ENCODE peak calls at places on chromosomes 2 and 18, in nine cellular contexts. I is left ventricle myocardium inferior, O is IMR-90, E is right cardiac atrium, D is neuronal stem cell, N is body of pancreas, P is Panc1, V is A549, K is OCI-LY7. R is an unnamed sample. For H3K9me3, the result is how much of the 10 kb centered on the place peaks cover.

GRCh38 chr2:164763431-164763830 is 78.2 kb downstream of the COBLL1 start:
- DNase-seq in I (no peak), O (no peak), E (no peak), D (no peak), N (no peak), P (no peak), V (no peak), K (no peak), R (no peak)

GRCh38 chr18:73842795-73843394 is 304.7 kb downstream of the FBXO15 start:
- DNase-seq in I (no peak), O (peak), E (peak), D (peak), N (peak), P (peak), V (peak), K (peak), R (no peak)

GRCh38 chr2:102000813-102001766 is 9.3 kb downstream of the IL1R2 start:
- DNase-seq in I (no peak), O (no peak), E (no peak), D (no peak), N (no peak), P (no peak), V (no peak), K (no peak), R (no peak)

GRCh38 chr18:379665-380356 is 112.0 kb upstream of the THOC1 start:
- DNase-seq in I (peak), O (peak), E (peak), D (no peak), N (no peak), P (no peak), V (no peak), K (no peak), R (peak)

GRCh38 chr2:170819941-170820646 is 3.4 kb downstream of the GAD1 start:
- DNase-seq in I (no peak), O (no peak), E (no peak), D (peak), N (no peak), P (no peak), V (no peak), K (no peak), R (no peak)

GRCh38 chr2:219521066-219521880 is 7.0 kb downstream of the ASIC4 start:
- DNase-seq in I (no peak), O (peak), E (peak), D (no peak), N (peak), P (no peak), V (peak), K (no peak), R (no peak)

GRCh38 chr2:231905026-231905425 is 21.2 kb downstream of the NPPC start:
- DNase-seq in I (peak), O (no peak), E (no peak), D (no peak), N (no peak), P (no peak), V (no peak), K (no peak), R (peak)

GRCh38 chr2:66582364-66582974 is 147.5 kb downstream of the MEIS1 start:
- DNase-seq in I (no peak), O (peak), E (no peak), D (no peak), N (peak), P (no peak), V (no peak), K (no peak), R (no peak)

GRCh38 chr2:128492966-128493811 is 174.5 kb upstream of the HS6ST1 start:
- DNase-seq in I (no peak), O (no peak), E (no peak), D (no peak), N (no peak), P (no peak), V (no peak), K (no peak), R (no peak)

GRCh38 chr2:85949280-85949679 is 60.5 kb upstream of the ST3GAL5 start:
- DNase-seq in I (no peak), O (no peak), E (no peak), D (no peak), N (peak), P (no peak), V (no peak), K (no peak), R (no peak)

GRCh38 chr2:169716229-169716886 is 17.3 kb upstream of the KLHL23 start:
- DNase-seq in I (no peak), O (peak), E (no peak), D (no peak), N (peak), P (no peak), V (no peak), K (no peak), R (no peak)

GRCh38 chr2:240288087-240288521 is 147.4 kb upstream of the GPC1 start:
- DNase-seq in I (no peak), O (no peak), E (no peak), D (no peak), N (no peak), P (no peak), V (no peak), K (no peak), R (no peak)

GRCh38 chr2:85248741-85249524 is 78.9 kb downstream of the TGOLN2 start:
- DNase-seq in I (peak), O (peak), E (peak), D (no peak), N (peak), P (peak), V (peak), K (no peak), R (no peak)

GRCh38 chr2:176177580-176178270 is 10.7 kb upstream of the HOXD1 start:
- DNase-seq in I (no peak), O (no peak), E (no peak), D (no peak), N (no peak), P (no peak), V (no peak), K (no peak), R (no peak)

GRCh38 chr18:47215554-47216138 is 35.8 kb downstream of the SKOR2 start:
- DNase-seq in I (no peak), O (peak), E (no peak), D (peak), N (peak), P (no peak), V (peak), K (peak), R (no peak)

GRCh38 chr2:105125428-105125827 is 87.6 kb downstream of the MRPS9 start:
- DNase-seq in I (no peak), O (no peak), E (no peak), D (no peak), N (no peak), P (no peak), V (peak), K (peak), R (no peak)

GRCh38 chr2:100004959-100005387 is 137.4 kb downstream of the AFF3 start:
- DNase-seq in I (no peak), O (no peak), E (no peak), D (no peak), N (no peak), P (no peak), V (no peak), K (no peak), R (no peak)

GRCh38 chr2:9631976-9632700 is 1.3 kb upstream of the YWHAQ start:
- DNase-seq in I (peak), O (no peak), E (no peak), D (no peak), N (no peak), P (no peak), V (no peak), K (no peak), R (no peak)

GRCh38 chr18:53567935-53568574 is 656.4 kb downstream of the MBD2 start:
- DNase-seq in I (no peak), O (peak), E (peak), D (peak), N (no peak), P (no peak), V (peak), K (peak), R (no peak)

GRCh38 chr2:60468390-60469085 is 84.9 kb downstream of the BCL11A start:
- DNase-seq in I (no peak), O (peak), E (no peak), D (no peak), N (no peak), P (no peak), V (no peak), K (no peak), R (no peak)

GRCh38 chr2:119338826-119339561 is 27.6 kb downstream of the C2orf76 start:
- DNase-seq in I (no peak), O (no peak), E (peak), D (no peak), N (no peak), P (no peak), V (no peak), K (peak), R (peak)

GRCh38 chr2:163541920-163542319 is 193.9 kb downstream of the FIGN start:
- DNase-seq in I (no peak), O (no peak), E (no peak), D (no peak), N (no peak), P (no peak), V (no peak), K (no peak), R (no peak)

GRCh38 chr2:121697108-121697631 is 39.5 kb downstream of the NIFK start:
- DNase-seq in I (no peak), O (no peak), E (no peak), D (no peak), N (no peak), P (no peak), V (no peak), K (no peak), R (peak)

GRCh38 chr2:133377599-133377998 is 190.7 kb downstream of the NCKAP5 start:
- DNase-seq in I (no peak), O (no peak), E (no peak), D (peak), N (no peak), P (no peak), V (no peak), K (no peak), R (no peak)

GRCh38 chr2:150689600-150689999 is 202.1 kb upstream of the RND3 start:
- DNase-seq in I (no peak), O (no peak), E (no peak), D (no peak), N (no peak), P (no peak), V (no peak), K (no peak), R (no peak)

GRCh38 chr2:40032650-40033319 is 253.7 kb upstream of the THUMPD2 start:
- DNase-seq in I (no peak), O (peak), E (no peak), D (no peak), N (no peak), P (no peak), V (no peak), K (no peak), R (no peak)

GRCh38 chr2:239224249-239224605 is 176.6 kb downstream of the HDAC4 start:
- DNase-seq in I (no peak), O (no peak), E (no peak), D (no peak), N (no peak), P (no peak), V (no peak), K (no peak), R (no peak)

GRCh38 chr2:217897816-217898806 is 104.7 kb downstream of the TNS1 start:
- DNase-seq in I (peak), O (no peak), E (peak), D (no peak), N (peak), P (no peak), V (no peak), K (no peak), R (no peak)

GRCh38 chr18:79606621-79607331 is 72.8 kb upstream of the CTDP1 start:
- DNase-seq in I (peak), O (no peak), E (no peak), D (no peak), N (no peak), P (no peak), V (no peak), K (no peak), R (no peak)

GRCh38 chr2:155368934-155369333 is 670.4 kb downstream of the KCNJ3 start:
- DNase-seq in I (no peak), O (peak), E (no peak), D (no peak), N (no peak), P (no peak), V (peak), K (peak), R (no peak)

GRCh38 chr2:65957886-65958285 is 477.0 kb upstream of the MEIS1 start:
- DNase-seq in I (no peak), O (no peak), E (no peak), D (no peak), N (no peak), P (no peak), V (no peak), K (no peak), R (no peak)

GRCh38 chr18:9568186-9568585 is 46.2 kb downstream of the PPP4R1 start:
- DNase-seq in I (no peak), O (no peak), E (no peak), D (no peak), N (no peak), P (no peak), V (no peak), K (no peak), R (no peak)

GRCh38 chr2:241615041-241615440 is 21.9 kb downstream of the THAP4 start:
- DNase-seq in I (no peak), O (no peak), E (no peak), D (no peak), N (no peak), P (no peak), V (no peak), K (no peak), R (no peak)

GRCh38 chr18:67104700-67105284 is 411.7 kb downstream of the DSEL start:
- DNase-seq in I (peak), O (peak), E (peak), D (peak), N (peak), P (peak), V (peak), K (peak), R (peak)

GRCh38 chr2:236979664-236980063 is 106.0 kb upstream of the COPS8 start:
- DNase-seq in I (no peak), O (no peak), E (no peak), D (no peak), N (no peak), P (no peak), V (no peak), K (no peak), R (no peak)

GRCh38 chr2:54940723-54941122 is 109.5 kb downstream of the RTN4 start:
- DNase-seq in I (no peak), O (no peak), E (no peak), D (no peak), N (no peak), P (no peak), V (no peak), K (no peak), R (no peak)

GRCh38 chr2:43841949-43842865 is 3.4 kb downstream of the ABCG8 start:
- DNase-seq in I (no peak), O (no peak), E (no peak), D (no peak), N (no peak), P (no peak), V (no peak), K (no peak), R (no peak)
- H3K4me3 ChIP-seq in I (no peak), O (no peak), E (no peak), D (no peak), N (no peak), P (no peak), V (no peak), K (no peak), R (no peak)

DNA sequence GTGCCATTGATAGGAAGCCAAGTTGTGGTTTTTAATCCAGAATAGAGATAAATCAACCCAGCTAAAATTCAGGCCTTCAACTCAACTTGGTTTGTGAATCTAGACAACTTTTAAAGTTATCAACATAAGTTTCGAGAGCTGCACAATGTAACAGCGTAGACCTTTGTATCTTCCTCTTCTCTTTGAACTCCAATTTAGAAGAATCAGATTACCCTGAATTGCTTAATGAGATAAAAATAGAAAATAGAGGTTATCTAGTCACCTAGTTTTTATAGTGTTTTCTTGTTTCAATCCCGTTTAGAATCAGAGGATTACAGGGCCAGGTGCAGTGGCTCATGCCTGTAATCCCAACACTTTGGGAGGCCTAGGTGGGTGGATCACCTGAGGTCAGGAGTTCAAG is 12.3 kb downstream of the MOGAT1 start:
- DNase-seq in I (no peak), O (no peak), E (no peak), D (no peak), N (no peak), P (no peak), V (no peak), K (no peak), R (no peak)
- H3K27ac ChIP-seq in I (no peak), O (no peak), E (no peak), D (no peak), N (no peak), P (no peak), V (no peak), K (no peak), R (no peak)

DNA sequence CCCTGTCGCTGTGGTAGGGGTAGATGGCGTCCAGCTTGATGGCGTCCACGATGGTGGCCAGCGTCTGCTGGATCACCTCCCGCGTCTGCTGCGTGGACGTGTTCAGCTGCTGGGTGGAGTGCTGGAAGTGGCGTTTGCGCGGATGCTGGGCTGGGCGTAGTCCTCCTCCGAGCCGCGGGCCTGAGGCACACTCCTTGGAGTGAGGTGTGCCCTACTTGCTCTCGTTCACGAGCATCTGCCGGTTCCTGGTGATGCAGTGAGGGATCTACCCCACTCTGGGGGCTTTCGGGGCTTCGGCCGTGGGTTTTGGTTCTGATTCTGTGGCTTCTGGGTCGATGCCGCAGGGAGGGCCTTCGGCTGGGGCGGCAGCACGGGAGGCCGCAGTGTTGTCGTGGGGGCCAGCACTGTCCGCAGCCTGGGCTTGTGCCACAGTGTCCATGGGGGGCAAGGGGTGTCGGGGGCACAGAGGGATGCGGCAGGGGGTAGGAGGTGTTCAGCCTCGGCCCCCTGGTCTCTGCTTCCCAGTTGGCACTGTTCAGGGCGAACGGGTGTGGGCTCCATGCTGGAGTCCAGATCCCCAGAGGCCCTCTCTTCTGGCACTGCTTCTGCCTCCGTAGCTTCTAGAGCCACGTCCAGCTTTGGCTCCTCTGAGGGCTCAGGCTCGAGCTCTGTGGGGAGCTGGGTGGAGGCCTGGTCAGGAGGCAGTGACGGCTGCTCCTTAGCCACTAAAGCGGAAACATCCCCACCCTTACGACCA is 890.6 kb upstream of the LRRTM1 start:
- DNase-seq in I (no peak), O (no peak), E (no peak), D (no peak), N (no peak), P (no peak), V (no peak), K (no peak), R (peak)
- H3K9me3 ChIP-seq in I (under half), O (under half), E (under half), D (under half), N (under half), P (under half), V (under half), K (under half), R (under half)

GRCh38 chr2:23523651-23524260 is 138.8 kb downstream of the KLHL29 start:
- DNase-seq in I (no peak), O (peak), E (peak), D (no peak), N (peak), P (no peak), V (no peak), K (no peak), R (no peak)
- H3K4me3 ChIP-seq in I (no peak), O (no peak), E (no peak), D (no peak), N (no peak), P (no peak), V (no peak), K (no peak), R (no peak)

GRCh38 chr2:190666895-190667294 is 18.0 kb downstream of the NAB1 start:
- DNase-seq in I (no peak), O (no peak), E (no peak), D (no peak), N (no peak), P (no peak), V (no peak), K (no peak), R (no peak)

GRCh38 chr2:190663348-190663747 is 14.5 kb downstream of the NAB1 start:
- DNase-seq in I (no peak), O (peak), E (no peak), D (no peak), N (no peak), P (no peak), V (no peak), K (no peak), R (no peak)

GRCh38 chr2:190663839-190664238 is 15.0 kb downstream of the NAB1 start:
- DNase-seq in I (no peak), O (peak), E (no peak), D (no peak), N (no peak), P (no peak), V (no peak), K (no peak), R (no peak)

GRCh38 chr2:190662754-190663153 is 13.9 kb downstream of the NAB1 start:
- DNase-seq in I (no peak), O (no peak), E (no peak), D (no peak), N (no peak), P (no peak), V (no peak), K (no peak), R (no peak)

DNA sequence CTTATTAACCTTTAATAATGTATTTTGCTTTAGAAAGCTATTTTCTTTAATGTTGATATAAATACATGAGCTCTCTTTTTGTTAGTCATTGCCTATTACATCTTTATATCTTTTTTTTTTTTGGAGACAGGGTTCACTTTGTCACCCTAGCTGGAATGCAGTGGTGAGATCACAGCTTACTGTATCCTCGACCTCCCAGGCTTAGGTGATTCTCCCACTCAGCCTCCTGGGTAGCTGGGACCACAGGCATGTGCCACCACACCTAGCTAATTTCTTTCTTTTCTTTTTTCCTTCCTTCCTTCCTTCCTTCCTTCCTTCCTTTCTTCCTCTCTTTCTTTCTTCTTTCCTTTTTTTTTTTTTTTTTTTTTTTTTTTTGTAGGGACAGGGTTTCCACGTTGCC is 15.4 kb downstream of the NAB1 start:
- DNase-seq in I (no peak), O (peak), E (no peak), D (no peak), N (no peak), P (no peak), V (no peak), K (no peak), R (no peak)
- H3K27ac ChIP-seq in I (no peak), O (no peak), E (no peak), D (no peak), N (no peak), P (no peak), V (no peak), K (no peak), R (no peak)

GRCh38 chr2:94763318-94763717 is 107.9 kb upstream of the TEKT4 start:
- DNase-seq in I (no peak), O (no peak), E (no peak), D (no peak), N (no peak), P (no peak), V (no peak), K (no peak), R (no peak)
- H3K9me3 ChIP-seq in I (under half), O (under half), E (under half), D (under half), N (under half), P (under half), V (under half), K (under half), R (under half)

DNA sequence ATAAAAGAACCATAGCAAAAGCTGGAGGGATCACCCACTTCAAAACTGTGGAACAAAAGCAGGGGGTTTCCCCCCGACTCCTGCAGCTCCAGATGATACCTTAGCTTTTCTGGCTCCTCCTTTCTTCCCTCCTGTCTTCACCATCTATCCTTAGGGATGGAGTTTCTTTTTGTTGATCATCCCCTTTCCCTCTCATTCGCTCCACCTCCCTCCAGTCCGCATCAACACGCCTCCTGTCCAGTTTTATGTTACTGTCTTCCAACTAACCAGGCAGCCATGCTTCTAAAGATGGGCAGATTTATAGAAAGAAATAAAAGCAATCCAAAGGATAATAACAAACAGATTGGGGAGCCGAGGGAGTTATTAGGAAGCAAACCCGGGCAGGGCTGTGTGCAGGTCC is 356.3 kb upstream of the SMIM21 start:
- DNase-seq in I (no peak), O (no peak), E (no peak), D (no peak), N (no peak), P (no peak), V (no peak), K (no peak), R (no peak)
- H3K4me3 ChIP-seq in I (peak), O (no peak), E (no peak), D (no peak), N (no peak), P (no peak), V (no peak), K (no peak), R (no peak)